ENCODE peak calls at places on chromosome 1, in five cellular contexts. N is EL, L is amygdala, I is NCI-H1417 treated with DMSO at 0.1 percent for 48 hours, S is NCI-H1092 treated with DMSO at 0.1 percent for 48 hours. Y is an unnamed sample.

GRCh38 chr1:55974714-55975441 is 604.5 kb downstream of the PLPP3 start:
- DNase-seq in N (peak; percentile 86), L (no peak), I (no peak), S (no peak), Y (no peak)

GRCh38 chr1:119015547-119015946 is 27.4 kb upstream of the TBX15 start:
- DNase-seq in N (no peak), L (no peak), I (no peak), S (no peak), Y (no peak)

GRCh38 chr1:77489910-77490309 is 192.5 kb downstream of the ZZZ3 start:
- DNase-seq in N (peak; percentile 53), L (no peak), I (no peak), S (no peak), Y (no peak)

GRCh38 chr1:21933397-21934248 is 3.5 kb downstream of the HSPG2 start:
- DNase-seq in N (no peak), L (no peak), I (no peak), S (peak; percentile 68), Y (no peak)

GRCh38 chr1:107963009-107963408 is 2.0 kb downstream of the VAV3 start:
- DNase-seq in N (no peak), L (no peak), I (no peak), S (no peak), Y (no peak)

GRCh38 chr1:26349196-26349885 is 4.6 kb downstream of the CRYBG2 start:
- DNase-seq in N (peak; percentile 98), L (no peak), I (no peak), S (no peak), Y (no peak)

GRCh38 chr1:1185101-1185765 is 11.6 kb downstream of the TTLL10 start:
- DNase-seq in N (no peak), L (peak; percentile 27), I (no peak), S (no peak), Y (no peak)

GRCh38 chr1:111789077-111789476 is 33.4 kb downstream of the DDX20 start:
- DNase-seq in N (no peak), L (no peak), I (no peak), S (no peak), Y (no peak)

GRCh38 chr1:52195161-52195560 is 53.3 kb downstream of the ZFYVE9 start:
- DNase-seq in N (peak; percentile 22), L (no peak), I (no peak), S (no peak), Y (no peak)

GRCh38 chr1:218383051-218383450 is 37.9 kb downstream of the TGFB2 start:
- DNase-seq in N (peak; percentile 31), L (no peak), I (peak; percentile 66), S (no peak), Y (no peak)

GRCh38 chr1:28313710-28314510 is 14.9 kb upstream of the MED18 start:
- DNase-seq in N (peak; percentile 49), L (no peak), I (no peak), S (no peak), Y (no peak)

GRCh38 chr1:215891673-215892072 is 324.6 kb downstream of the KCTD3 start:
- DNase-seq in N (peak; percentile 15), L (no peak), I (no peak), S (peak; percentile 26), Y (no peak)